ENCODE peak calls at places on chromosomes 4 and X, in four cellular contexts. N, Z, Q and X are unnamed samples.
A peak's percentile ranks its signal among the peaks of the same experiment; 100 is the strongest.

GRCh38 chr4:133156096-133156495 is 7.0 kb downstream of the PCDH10 start:
- DNase-seq in Q (no peak), Z (no peak), N (no peak), X (no peak)

GRCh38 chr4:7462509-7462971 is 27.8 kb upstream of the PSAPL1 start:
- DNase-seq in Q (peak; percentile 36), N (no peak), Z (peak; percentile 69), X (peak; percentile 6)

GRCh38 chrX:38110231-38110630 is 103.9 kb downstream of the SYTL5 start:
- DNase-seq in Q (no peak), N (no peak), Z (no peak), X (no peak)

GRCh38 chrX:137519459-137519858 is 46.5 kb upstream of the ZIC3 start:
- DNase-seq in Z (no peak), N (no peak), Q (no peak), X (no peak)

GRCh38 chr4:65668201-65669007 is 1.9 kb downstream of the EPHA5 start:
- DNase-seq in N (no peak), Z (no peak), Q (peak; percentile 46), X (no peak)

GRCh38 chr4:99447513-99447912 is 12.4 kb upstream of the ADH7 start:
- DNase-seq in Z (no peak), Q (no peak), N (no peak), X (no peak)

GRCh38 chr4:138522366-138522765 is 280.2 kb upstream of the SLC7A11 start:
- DNase-seq in N (no peak), Z (no peak), Q (no peak), X (no peak)

GRCh38 chr4:183729430-183730328 is 70.6 kb downstream of the TRAPPC11 start:
- DNase-seq in Q (no peak), Z (no peak), N (no peak), X (no peak)

GRCh38 chrX:13084611-13085010 is 40.2 kb upstream of the FAM9C start:
- DNase-seq in Q (no peak), N (no peak), Z (no peak), X (no peak)

GRCh38 chrX:150372756-150373155 is 9.6 kb downstream of the MAMLD1 start:
- DNase-seq in Z (no peak), Q (no peak), N (no peak), X (no peak)

GRCh38 chr4:11769425-11769824 is 340.7 kb upstream of the HS3ST1 start:
- DNase-seq in N (no peak), Z (no peak), Q (no peak), X (no peak)

GRCh38 chrX:15310117-15310516 is 5.3 kb downstream of the ASB11 start:
- DNase-seq in Q (peak; percentile 18), Z (no peak), N (no peak), X (no peak)

DNA sequence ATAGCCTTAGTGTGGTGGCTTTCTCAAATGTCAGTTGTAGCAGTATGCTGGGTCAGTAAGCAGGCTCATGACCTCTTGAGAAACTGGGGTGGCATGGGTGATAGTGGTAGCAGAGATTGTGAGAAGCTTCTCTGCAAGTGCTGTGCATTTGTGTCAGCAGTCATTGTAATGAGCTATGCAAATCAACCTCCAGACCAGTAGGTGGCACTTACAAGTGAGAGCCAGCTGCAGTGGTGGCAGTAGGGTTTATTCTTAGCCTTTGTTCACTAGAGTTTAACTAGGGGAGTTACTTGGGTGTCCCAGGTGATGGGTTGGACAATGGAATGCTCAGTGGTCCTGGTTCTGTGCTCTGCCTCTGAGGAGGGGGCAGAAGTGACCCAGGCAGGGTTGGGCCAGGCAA is 818.7 kb downstream of the PCDH7 start:
- DNase-seq in Z (no peak), Q (no peak), N (no peak), X (no peak)
- TF ChIP-seq CTCF in Z (no peak), Q (no peak), N (no peak), X (no peak)

DNA sequence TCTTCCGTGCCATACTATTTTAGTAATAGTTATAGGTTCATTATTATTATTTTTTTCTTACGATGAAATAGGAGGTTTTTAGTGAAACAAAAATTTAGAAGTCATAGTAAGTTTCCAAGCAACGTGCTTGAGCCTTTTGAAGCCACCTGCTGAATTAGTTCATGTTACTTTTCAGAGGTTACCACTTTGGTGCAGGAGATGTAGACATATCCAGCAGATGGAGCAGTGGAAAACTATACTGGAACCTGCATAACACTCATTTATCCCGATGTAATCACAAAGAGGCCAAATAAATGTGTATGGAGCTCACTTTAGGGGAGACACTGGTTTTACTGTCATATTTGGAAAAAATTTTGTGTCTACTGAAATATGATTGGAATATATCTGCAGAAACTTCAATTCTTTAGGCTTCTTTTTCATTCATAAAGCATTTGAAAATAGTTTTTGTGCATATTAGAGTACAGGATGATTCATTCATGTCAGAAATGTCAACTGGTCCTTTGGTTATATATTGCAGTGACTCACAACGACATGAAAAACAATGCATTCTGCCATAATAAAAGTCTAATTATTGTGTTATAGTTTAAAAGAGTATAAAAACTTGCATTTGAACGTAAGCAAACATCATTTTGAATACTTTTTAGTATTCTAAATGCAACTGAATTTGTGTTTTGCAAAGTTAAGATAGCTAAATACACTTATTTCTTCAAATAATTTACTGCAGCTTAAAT is 2182.9 kb upstream of the TENM3 start:
- DNase-seq in Q (no peak), N (no peak), Z (no peak), X (no peak)
- TF ChIP-seq CTCF in Q (no peak), N (no peak), Z (no peak), X (no peak)

DNA sequence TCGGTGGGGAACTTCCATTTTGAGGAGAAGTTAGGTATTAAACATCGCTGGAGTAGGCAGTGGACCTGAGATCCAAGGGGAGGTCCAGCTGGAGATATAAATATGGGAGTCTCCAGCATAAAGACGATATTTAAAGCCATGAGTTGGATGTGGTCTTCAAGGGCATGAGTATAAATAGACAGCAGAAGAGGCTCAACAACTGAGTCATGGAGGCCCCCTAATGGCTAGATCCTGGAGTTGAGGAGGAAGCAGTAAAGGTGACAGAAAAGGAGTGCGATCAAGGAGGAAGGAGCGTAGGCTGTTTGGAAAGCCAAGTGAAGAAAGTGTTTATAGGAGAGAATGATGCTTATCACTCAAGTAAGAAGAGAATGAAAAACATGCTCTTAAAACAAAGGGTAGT is 18.1 kb upstream of the APBB2 start:
- DNase-seq in Q (no peak), N (no peak), Z (no peak), X (no peak)
- TF ChIP-seq CTCF in Q (no peak), N (no peak), Z (no peak), X (no peak)

GRCh38 chrX:46683023-46683422 is 75.9 kb downstream of the SLC9A7 start:
- DNase-seq in N (no peak), Q (no peak), Z (no peak), X (no peak)
- TF ChIP-seq CTCF in N (no peak), Q (no peak), Z (no peak), X (no peak)

DNA sequence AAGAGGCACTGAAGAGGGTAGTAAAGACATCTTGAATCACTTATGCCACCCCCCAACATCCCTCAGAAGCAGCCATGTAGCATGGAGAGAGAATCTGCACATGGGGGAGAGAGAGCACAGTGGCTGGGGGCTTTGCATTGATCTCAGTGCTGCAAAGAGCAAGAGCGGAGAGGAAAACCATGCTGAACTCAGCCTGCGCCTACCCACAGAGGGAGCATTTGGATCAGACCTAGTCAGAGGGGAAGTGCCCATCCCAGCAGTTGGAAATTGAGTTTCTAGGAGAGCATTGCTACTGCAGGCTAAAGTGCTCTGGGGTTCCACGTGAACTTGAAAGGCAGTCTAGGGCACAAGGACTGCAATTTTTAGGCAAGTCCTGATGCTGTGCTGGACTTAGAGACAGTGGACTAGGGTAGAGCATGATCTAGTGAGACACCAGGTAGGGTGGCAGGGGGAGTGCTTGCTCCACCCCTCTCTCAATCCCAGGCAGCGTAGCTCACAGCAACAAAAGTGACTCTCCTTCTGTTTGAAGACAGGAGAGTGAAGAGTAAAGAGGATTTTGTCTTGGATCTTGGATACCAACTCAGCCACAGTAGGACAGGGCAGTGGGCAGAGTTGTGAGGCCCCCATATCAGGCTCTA is 9.0 kb upstream of the PROM1 start:
- DNase-seq in Z (no peak), N (no peak), Q (no peak), X (no peak)
- TF ChIP-seq CTCF in Z (no peak), N (no peak), Q (no peak), X (no peak)

GRCh38 chr4:10492486-10492885 is 35.3 kb upstream of the ZNF518B start:
- DNase-seq in Z (no peak), N (no peak), Q (no peak), X (no peak)
- TF ChIP-seq CTCF in Z (no peak), N (no peak), Q (no peak), X (no peak)

GRCh38 chrX:25206761-25207160 is 191.0 kb upstream of the ARX start:
- DNase-seq in N (no peak), Z (no peak), Q (no peak), X (no peak)
- TF ChIP-seq CTCF in N (no peak), Z (no peak), Q (no peak), X (no peak)

GRCh38 chr4:89700766-89701165 is 136.2 kb downstream of the SNCA start:
- DNase-seq in N (no peak), Z (no peak), Q (no peak), X (no peak)
- TF ChIP-seq CTCF in N (no peak), Z (no peak), Q (no peak), X (no peak)